ENCODE peak calls at places on chromosomes 1 and 21, in four cellular contexts. F, N, J and D are unnamed samples.

GRCh38 chr1:23799570-23800395 is 771 bp downstream of the GALE start:
- DNase-seq in F (no peak), N (no peak), J (peak; percentile 97), D (peak; percentile 88)

GRCh38 chr1:248821101-248821500 is 4.6 kb downstream of the SH3BP5L start:
- DNase-seq in F (no peak), N (peak; percentile 86), J (peak; percentile 90), D (peak; percentile 57)

GRCh38 chr1:52892424-52892823 is 29.1 kb downstream of the ECHDC2 start:
- DNase-seq in F (no peak), N (no peak), J (no peak), D (no peak)

GRCh38 chr1:232568331-232568852 is 61.5 kb downstream of the SIPA1L2 start:
- DNase-seq in F (no peak), N (peak; percentile 53), J (peak; percentile 51), D (no peak)

GRCh38 chr1:3675436-3675835 is 23.1 kb downstream of the TP73 start:
- DNase-seq in F (no peak), N (no peak), J (no peak), D (peak; percentile 81)

GRCh38 chr1:6486433-6487011 is 4.9 kb downstream of the PLEKHG5 start:
- DNase-seq in F (peak; percentile 57), N (peak; percentile 62), J (peak; percentile 67), D (peak; percentile 94)

GRCh38 chr1:156430305-156430704 is 61.3 kb downstream of the RHBG start:
- DNase-seq in F (no peak), N (no peak), J (no peak), D (no peak)

GRCh38 chr1:247103777-247104591 is at the start of gene ZNF669:
- DNase-seq in F (peak; percentile 96), N (peak; percentile 91), J (peak; percentile 97), D (peak; percentile 97)

GRCh38 chr1:235402457-235403200 is 35.4 kb downstream of the TBCE start:
- DNase-seq in F (no peak), N (no peak), J (peak; percentile 74), D (no peak)

GRCh38 chr1:24180676-24181075 is 6.4 kb downstream of the IFNLR1 start:
- DNase-seq in F (no peak), N (no peak), J (no peak), D (no peak)

GRCh38 chr1:221473392-221473791 is 268.5 kb downstream of the DUSP10 start:
- DNase-seq in F (no peak), N (no peak), J (no peak), D (no peak)

GRCh38 chr1:53266038-53266437 is 27.7 kb upstream of the MAGOH start:
- DNase-seq in F (no peak), N (no peak), J (peak; percentile 33), D (no peak)

GRCh38 chr1:15336866-15337265 is 72.8 kb upstream of the EFHD2 start:
- DNase-seq in F (no peak), N (no peak), J (no peak), D (peak; percentile 41)

GRCh38 chr1:170716835-170717429 is 53.0 kb downstream of the PRRX1 start:
- DNase-seq in F (no peak), N (no peak), J (no peak), D (no peak)

GRCh38 chr1:11414921-11415538 is 63.9 kb upstream of the DISP3 start:
- DNase-seq in F (no peak), N (no peak), J (no peak), D (no peak)

GRCh38 chr1:111944121-111944785 is 45.2 kb downstream of the KCND3 start:
- DNase-seq in F (no peak), N (no peak), J (no peak), D (peak; percentile 41)

GRCh38 chr1:241482761-241483250 is 36.7 kb downstream of the FH start:
- DNase-seq in F (no peak), N (peak; percentile 70), J (peak; percentile 90), D (no peak)

GRCh38 chr1:23367451-23367790 is 2.2 kb downstream of the ZNF436 start:
- DNase-seq in F (no peak), N (no peak), J (no peak), D (no peak)

GRCh38 chr1:241203817-241204216 is 153.2 kb downstream of the RGS7 start:
- DNase-seq in F (no peak), N (no peak), J (no peak), D (no peak)

GRCh38 chr1:53712276-53712675 is 26.7 kb downstream of the GLIS1 start:
- DNase-seq in F (no peak), N (no peak), J (no peak), D (no peak)

GRCh38 chr1:91020967-91021685 is 709 bp downstream of the ZNF644 start:
- DNase-seq in F (peak; percentile 72), N (peak; percentile 38), J (peak; percentile 83), D (peak; percentile 92)

GRCh38 chr1:117860906-117861610 is 68.4 kb downstream of the GDAP2 start:
- DNase-seq in F (peak; percentile 23), N (peak; percentile 85), J (no peak), D (no peak)

GRCh38 chr1:198007687-198008627 is 90.8 kb downstream of the LHX9 start:
- DNase-seq in F (no peak), N (no peak), J (peak; percentile 58), D (no peak)

GRCh38 chr1:211813590-211813989 is 17.0 kb downstream of the LPGAT1 start:
- DNase-seq in F (no peak), N (no peak), J (peak; percentile 74), D (no peak)

GRCh38 chr1:38527373-38527966 is 332.1 kb downstream of the RRAGC start:
- DNase-seq in F (no peak), N (no peak), J (peak; percentile 13), D (no peak)

GRCh38 chr21:41821081-41821755 is 54.4 kb upstream of the RIPK4 start:
- DNase-seq in F (no peak), N (no peak), J (no peak), D (peak; percentile 71)

GRCh38 chr1:6041432-6042062 is 4.1 kb upstream of the KCNAB2 start:
- DNase-seq in F (no peak), N (no peak), J (peak; percentile 19), D (peak; percentile 83)

GRCh38 chr21:33801424-33802405 is 113.9 kb downstream of the ATP5PO start:
- DNase-seq in F (no peak), N (peak; percentile 38), J (peak; percentile 97), D (no peak)

GRCh38 chr1:226482196-226482595 is 66.4 kb upstream of the STUM start:
- DNase-seq in F (no peak), N (no peak), J (no peak), D (no peak)

GRCh38 chr1:50157306-50157705 is 48.6 kb downstream of the ELAVL4 start:
- DNase-seq in F (no peak), N (no peak), J (no peak), D (no peak)

GRCh38 chr1:160006312-160006940 is 25.4 kb downstream of the PIGM start:
- DNase-seq in F (peak; percentile 22), N (peak; percentile 35), J (peak; percentile 59), D (peak; percentile 89)

GRCh38 chr1:162179121-162179520 is 109.6 kb downstream of the NOS1AP start:
- DNase-seq in F (no peak), N (no peak), J (no peak), D (no peak)

GRCh38 chr1:230084408-230085177 is 17.6 kb downstream of the GALNT2 start:
- DNase-seq in F (no peak), N (peak; percentile 91), J (peak; percentile 99), D (no peak)

GRCh38 chr21:21165063-21165645 is 166.9 kb downstream of the NCAM2 start:
- DNase-seq in F (no peak), N (peak; percentile 71), J (peak; percentile 72), D (no peak)

GRCh38 chr21:44982558-44983244 is 42.9 kb downstream of the SLX9 start:
- DNase-seq in F (no peak), N (no peak), J (peak; percentile 16), D (peak; percentile 72)